ENCODE peak calls at places on chromosomes 5 and 9, in nine cellular contexts. I, J, U, W, L, P, F, R and C are unnamed samples.

GRCh38 chr9:85215416-85215815 is 526.3 kb downstream of the AGTPBP1 start:
- DNase-seq in I (no peak), J (no peak), U (no peak), W (no peak), L (no peak), P (no peak), F (no peak), R (no peak), C (no peak)

GRCh38 chr5:58322453-58322852 is 137.4 kb downstream of the PLK2 start:
- DNase-seq in I (peak; percentile 60), J (no peak), U (no peak), W (no peak), L (no peak), P (peak; percentile 2), F (no peak), R (peak; percentile 4), C (peak; percentile 25)

GRCh38 chr5:134135091-134135655 is 20.7 kb downstream of the TCF7 start:
- DNase-seq in I (no peak), J (no peak), U (no peak), W (no peak), L (no peak), P (no peak), F (peak; percentile 16), R (no peak), C (no peak)

GRCh38 chr9:129365196-129365595 is 187.1 kb upstream of the IER5L start:
- DNase-seq in I (peak; percentile 26), J (no peak), U (no peak), W (no peak), L (no peak), P (no peak), F (no peak), R (no peak), C (peak; percentile 22)

GRCh38 chr9:108184941-108185340 is 670.8 kb downstream of the ACTL7B start:
- DNase-seq in I (peak; percentile 85), J (peak; percentile 82), U (no peak), W (peak; percentile 49), L (no peak), P (no peak), F (no peak), R (peak; percentile 10), C (peak; percentile 94)

GRCh38 chr9:4640027-4640426 is 22.1 kb upstream of the PLPP6 start:
- DNase-seq in I (peak; percentile 2), J (peak; percentile 11), U (no peak), W (no peak), L (no peak), P (peak; percentile 71), F (no peak), R (no peak), C (peak; percentile 25)

GRCh38 chr5:58048954-58049353 is 410.9 kb downstream of the PLK2 start:
- DNase-seq in I (no peak), J (no peak), U (no peak), W (no peak), L (no peak), P (no peak), F (no peak), R (no peak), C (no peak)

GRCh38 chr9:96856363-96857286 is 2.3 kb upstream of the ZNF782 start:
- DNase-seq in I (peak; percentile 46), J (peak; percentile 72), U (peak; percentile 47), W (peak; percentile 77), L (no peak), P (peak; percentile 92), F (peak; percentile 78), R (peak; percentile 31), C (peak; percentile 77)

GRCh38 chr5:116571568-116572321 is 2.9 kb downstream of the SEMA6A start:
- DNase-seq in I (no peak), J (no peak), U (no peak), W (peak; percentile 31), L (no peak), P (peak; percentile 51), F (no peak), R (no peak), C (peak; percentile 6)

GRCh38 chr5:157821822-157822622 is 36.9 kb downstream of the CLINT1 start:
- DNase-seq in I (peak; percentile 35), J (no peak), U (no peak), W (no peak), L (no peak), P (no peak), F (no peak), R (no peak), C (peak; percentile 13)

GRCh38 chr9:133991211-133991921 is 758 bp downstream of the VAV2 start:
- DNase-seq in I (no peak), J (peak; percentile 37), U (peak; percentile 43), W (peak; percentile 47), L (no peak), P (peak; percentile 51), F (peak; percentile 77), R (no peak), C (no peak)

GRCh38 chr5:149387081-149387611 is 8.1 kb upstream of the IL17B start:
- DNase-seq in I (peak; percentile 46), J (no peak), U (no peak), W (no peak), L (no peak), P (no peak), F (no peak), R (peak; percentile 90), C (no peak)

GRCh38 chr9:17031546-17031945 is 103.3 kb upstream of the CNTLN start:
- DNase-seq in I (no peak), J (no peak), U (no peak), W (no peak), L (no peak), P (no peak), F (no peak), R (no peak), C (no peak)
- H3K4me3 ChIP-seq in I (no peak overlapping the region), J (no peak overlapping the region), U (no peak overlapping the region), W (no peak overlapping the region), L (no peak overlapping the region), P (no peak overlapping the region), F (no peak overlapping the region), R (no peak overlapping the region), C (no peak overlapping the region)

DNA sequence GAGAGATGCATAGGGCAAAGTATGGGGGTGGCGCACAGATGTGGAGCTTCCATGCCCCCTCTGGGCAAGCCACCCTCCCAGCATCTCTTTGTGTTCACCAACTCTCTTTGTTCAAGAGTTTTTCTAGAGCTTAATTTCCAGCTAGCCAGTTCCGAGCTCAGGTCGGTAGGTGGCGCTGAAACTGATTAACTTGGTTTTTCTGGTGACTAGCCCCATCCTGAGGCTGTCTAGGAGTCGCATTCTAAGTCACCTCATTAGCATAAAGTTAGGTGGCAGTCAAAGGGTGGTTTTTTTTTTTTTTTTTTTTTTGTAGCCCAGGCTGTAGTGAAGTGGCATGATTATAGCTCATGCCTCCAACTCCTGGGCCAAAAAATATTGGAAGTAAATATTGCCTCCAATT is 476.4 kb downstream of the KDM4C start:
- DNase-seq in I (no peak), J (peak; percentile 2), U (no peak), W (no peak), L (no peak), P (peak; percentile 95), F (no peak), R (no peak), C (peak; percentile 51)
- TF ChIP-seq CTCF in I (peak; percentile 34), J (peak; percentile 68), U (peak; percentile 38), W (no peak), L (no peak), P (peak; percentile 97), F (no peak), R (peak; percentile 54), C (peak; percentile 61)

GRCh38 chr5:140557965-140558364 is 692 bp upstream of the SRA1 start:
- DNase-seq in I (no peak), J (no peak), U (no peak), W (no peak), L (no peak), P (no peak), F (no peak), R (no peak), C (no peak)
- H3K4me3 ChIP-seq in I (no peak overlapping the region), J (peak overlapping the region; percentile 73), U (no peak overlapping the region), W (no peak overlapping the region), L (no peak overlapping the region), P (peak overlapping the region; percentile 80), F (no peak overlapping the region), R (no peak overlapping the region), C (no peak overlapping the region)

GRCh38 chr9:87896891-87897290 is 14.2 kb downstream of the SPATA31E1 start:
- DNase-seq in I (no peak), J (no peak), U (no peak), W (no peak), L (no peak), P (no peak), F (no peak), R (no peak), C (no peak)

GRCh38 chr9:87892956-87893355 is 10.3 kb downstream of the SPATA31E1 start:
- DNase-seq in I (no peak), J (no peak), U (no peak), W (no peak), L (no peak), P (no peak), F (no peak), R (no peak), C (no peak)

GRCh38 chr9:87891754-87892153 is 9.1 kb downstream of the SPATA31E1 start:
- DNase-seq in I (no peak), J (no peak), U (no peak), W (no peak), L (no peak), P (no peak), F (no peak), R (no peak), C (no peak)

GRCh38 chr9:87898151-87898550 is 15.5 kb downstream of the SPATA31E1 start:
- DNase-seq in I (peak; percentile 59), J (no peak), U (no peak), W (no peak), L (no peak), P (no peak), F (no peak), R (peak; percentile 38), C (no peak)

DNA sequence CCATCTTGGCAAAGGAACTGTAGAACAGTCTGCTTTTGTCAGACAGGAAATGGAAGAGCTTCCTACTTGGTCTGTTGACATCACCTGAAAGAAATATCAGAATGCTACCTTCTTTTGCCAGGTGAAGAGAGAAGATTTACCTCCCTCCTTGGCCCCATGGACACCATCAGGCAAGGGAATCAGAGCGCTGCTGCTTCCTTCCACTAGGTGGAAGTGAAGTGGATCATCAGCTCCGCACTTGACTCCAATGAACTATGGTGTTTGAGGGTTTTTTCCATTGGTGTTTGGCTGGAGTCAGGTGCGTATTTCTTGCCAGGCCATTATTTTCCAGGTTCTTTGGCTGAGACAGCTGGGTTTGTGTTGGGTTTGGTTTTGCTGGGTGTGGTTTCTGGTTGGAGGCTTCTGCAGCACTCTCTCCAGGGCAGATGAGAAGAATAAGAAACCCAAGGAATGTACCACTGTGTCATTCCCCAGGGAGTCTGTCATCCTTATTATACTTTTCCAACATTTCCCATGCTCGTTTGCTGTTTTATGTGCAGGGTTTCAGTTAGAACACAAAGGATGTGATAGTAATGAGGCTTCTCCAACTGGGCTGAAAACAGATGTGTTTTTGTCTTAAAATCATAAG is 12.4 kb downstream of the SPATA31E1 start:
- DNase-seq in I (no peak), J (no peak), U (no peak), W (no peak), L (no peak), P (peak; percentile 58), F (no peak), R (no peak), C (no peak)
- TF ChIP-seq CTCF in I (no peak), J (no peak), U (no peak), W (no peak), L (no peak), P (peak; percentile 48), F (no peak), R (no peak), C (peak; percentile 13)

DNA sequence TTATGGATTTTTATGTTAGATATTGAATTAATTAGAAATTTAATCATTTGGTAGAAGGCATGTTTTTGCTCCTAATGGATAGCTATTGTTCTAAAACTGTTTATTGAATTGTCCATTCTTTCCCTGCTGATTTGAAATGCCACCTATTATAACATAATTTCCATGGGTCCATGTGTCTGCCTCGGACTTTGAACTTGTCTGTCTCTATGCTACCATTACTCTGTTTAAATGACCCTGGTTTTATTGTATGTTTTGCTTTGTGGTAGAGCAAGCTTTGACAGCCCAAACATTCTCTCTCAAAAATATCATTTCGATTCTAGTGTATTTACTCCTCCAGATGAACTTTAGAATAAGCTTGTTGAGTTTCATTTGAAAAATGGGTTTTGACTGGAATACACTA is 120.6 kb downstream of the ARHGEF28 start:
- DNase-seq in I (no peak), J (no peak), U (no peak), W (peak; percentile 22), L (no peak), P (no peak), F (no peak), R (no peak), C (no peak)
- H3K4me3 ChIP-seq in I (no peak overlapping the region), J (no peak overlapping the region), U (no peak overlapping the region), W (no peak overlapping the region), L (no peak overlapping the region), P (no peak overlapping the region), F (no peak overlapping the region), R (no peak overlapping the region), C (no peak overlapping the region)